ENCODE peak calls at places on chromosomes 3 and 15, in seven cellular contexts. One of them, this sample, is unnamed.

GRCh38 chr15:98948456-98948855 is 59.1 kb downstream of the PGPEP1L start:
- DNase-seq in tibial artery: no peak
- DNase-seq in GM13976: no peak
- DNase-seq in dorsolateral prefrontal cortex: no peak
- DNase-seq in neural progenitor cell: no peak
- DNase-seq in breast epithelium: no peak
- DNase-seq in upper lobe of right lung: no peak
- DNase-seq in this sample: no peak

GRCh38 chr15:48718646-48719045 is 73.1 kb upstream of the FBN1 start:
- DNase-seq in tibial artery: peak
- DNase-seq in GM13976: no peak
- DNase-seq in dorsolateral prefrontal cortex: no peak
- DNase-seq in neural progenitor cell: no peak
- DNase-seq in breast epithelium: no peak
- DNase-seq in upper lobe of right lung: no peak
- DNase-seq in this sample: no peak

GRCh38 chr15:66071621-66072295 is 181.8 kb downstream of the MEGF11 start:
- DNase-seq in tibial artery: no peak
- DNase-seq in GM13976: no peak
- DNase-seq in dorsolateral prefrontal cortex: no peak
- DNase-seq in neural progenitor cell: no peak
- DNase-seq in breast epithelium: no peak
- DNase-seq in upper lobe of right lung: no peak
- DNase-seq in this sample: no peak

GRCh38 chr3:124032351-124032880 is 40.5 kb upstream of the ROPN1 start:
- DNase-seq in tibial artery: peak
- DNase-seq in GM13976: no peak
- DNase-seq in dorsolateral prefrontal cortex: peak
- DNase-seq in neural progenitor cell: peak
- DNase-seq in breast epithelium: no peak
- DNase-seq in upper lobe of right lung: no peak
- DNase-seq in this sample: no peak

GRCh38 chr3:58063424-58063823 is 55.2 kb downstream of the FLNB start:
- DNase-seq in tibial artery: peak
- DNase-seq in GM13976: no peak
- DNase-seq in dorsolateral prefrontal cortex: no peak
- DNase-seq in neural progenitor cell: no peak
- DNase-seq in breast epithelium: no peak
- DNase-seq in upper lobe of right lung: no peak
- DNase-seq in this sample: peak

GRCh38 chr15:94258246-94258645 is 26.9 kb downstream of the MCTP2 start:
- DNase-seq in tibial artery: no peak
- DNase-seq in GM13976: no peak
- DNase-seq in dorsolateral prefrontal cortex: no peak
- DNase-seq in neural progenitor cell: no peak
- DNase-seq in breast epithelium: no peak
- DNase-seq in upper lobe of right lung: no peak
- DNase-seq in this sample: no peak

GRCh38 chr15:65408370-65409283 is 14.1 kb downstream of the IGDCC4 start:
- DNase-seq in tibial artery: no peak
- DNase-seq in GM13976: no peak
- DNase-seq in dorsolateral prefrontal cortex: no peak
- DNase-seq in neural progenitor cell: no peak
- DNase-seq in breast epithelium: no peak
- DNase-seq in upper lobe of right lung: no peak
- DNase-seq in this sample: no peak

GRCh38 chr3:41900265-41900664 is 61.6 kb downstream of the ULK4 start:
- DNase-seq in tibial artery: no peak
- DNase-seq in GM13976: no peak
- DNase-seq in dorsolateral prefrontal cortex: no peak
- DNase-seq in neural progenitor cell: peak
- DNase-seq in breast epithelium: no peak
- DNase-seq in upper lobe of right lung: no peak
- DNase-seq in this sample: no peak

GRCh38 chr3:37218206-37218605 is 43.8 kb upstream of the LRRFIP2 start:
- DNase-seq in tibial artery: no peak
- DNase-seq in GM13976: no peak
- DNase-seq in dorsolateral prefrontal cortex: no peak
- DNase-seq in neural progenitor cell: no peak
- DNase-seq in breast epithelium: no peak
- DNase-seq in upper lobe of right lung: no peak
- DNase-seq in this sample: no peak

GRCh38 chr3:72492240-72492639 is 356.0 kb downstream of the SHQ1 start:
- DNase-seq in tibial artery: peak
- DNase-seq in GM13976: no peak
- DNase-seq in dorsolateral prefrontal cortex: peak
- DNase-seq in neural progenitor cell: peak
- DNase-seq in breast epithelium: peak
- DNase-seq in upper lobe of right lung: no peak
- DNase-seq in this sample: no peak

GRCh38 chr3:138062626-138063025 is 52.7 kb downstream of the CLDN18 start:
- DNase-seq in tibial artery: no peak
- DNase-seq in GM13976: no peak
- DNase-seq in dorsolateral prefrontal cortex: no peak
- DNase-seq in neural progenitor cell: no peak
- DNase-seq in breast epithelium: no peak
- DNase-seq in upper lobe of right lung: no peak
- DNase-seq in this sample: no peak

GRCh38 chr3:190862209-190863118 is at the start of gene GMNC:
- DNase-seq in tibial artery: peak
- DNase-seq in GM13976: peak
- DNase-seq in dorsolateral prefrontal cortex: peak
- DNase-seq in neural progenitor cell: peak
- DNase-seq in breast epithelium: peak
- DNase-seq in upper lobe of right lung: peak
- DNase-seq in this sample: peak

GRCh38 chr3:195556390-195556789 is 13.3 kb upstream of the PPP1R2 start:
- DNase-seq in tibial artery: no peak
- DNase-seq in GM13976: no peak
- DNase-seq in dorsolateral prefrontal cortex: peak
- DNase-seq in neural progenitor cell: peak
- DNase-seq in breast epithelium: no peak
- DNase-seq in upper lobe of right lung: no peak
- DNase-seq in this sample: no peak

GRCh38 chr3:132781922-132782321 is 59.7 kb upstream of the NPHP3 start:
- DNase-seq in tibial artery: no peak
- DNase-seq in GM13976: no peak
- DNase-seq in dorsolateral prefrontal cortex: no peak
- DNase-seq in neural progenitor cell: no peak
- DNase-seq in breast epithelium: no peak
- DNase-seq in upper lobe of right lung: no peak
- DNase-seq in this sample: no peak

GRCh38 chr3:177468816-177469590 is 271.7 kb upstream of the TBL1XR1 start:
- DNase-seq in tibial artery: no peak
- DNase-seq in GM13976: no peak
- DNase-seq in dorsolateral prefrontal cortex: no peak
- DNase-seq in neural progenitor cell: no peak
- DNase-seq in breast epithelium: no peak
- DNase-seq in upper lobe of right lung: no peak
- DNase-seq in this sample: no peak

GRCh38 chr3:5071061-5071460 is 51.0 kb upstream of the ARL8B start:
- DNase-seq in tibial artery: no peak
- DNase-seq in GM13976: no peak
- DNase-seq in dorsolateral prefrontal cortex: peak
- DNase-seq in neural progenitor cell: no peak
- DNase-seq in breast epithelium: no peak
- DNase-seq in upper lobe of right lung: no peak
- DNase-seq in this sample: no peak

GRCh38 chr15:86165263-86166204 is 85.9 kb downstream of the AGBL1 start:
- DNase-seq in tibial artery: no peak
- DNase-seq in GM13976: no peak
- DNase-seq in dorsolateral prefrontal cortex: no peak
- DNase-seq in neural progenitor cell: no peak
- DNase-seq in breast epithelium: no peak
- DNase-seq in upper lobe of right lung: no peak
- DNase-seq in this sample: no peak

GRCh38 chr15:71337197-71337845 is 222.1 kb downstream of the THSD4 start:
- DNase-seq in tibial artery: no peak
- DNase-seq in GM13976: no peak
- DNase-seq in dorsolateral prefrontal cortex: no peak
- DNase-seq in neural progenitor cell: no peak
- DNase-seq in breast epithelium: no peak
- DNase-seq in upper lobe of right lung: no peak
- DNase-seq in this sample: no peak

GRCh38 chr3:183306798-183307671 is 54.0 kb downstream of the B3GNT5 start:
- DNase-seq in tibial artery: peak
- DNase-seq in GM13976: peak
- DNase-seq in dorsolateral prefrontal cortex: peak
- DNase-seq in neural progenitor cell: no peak
- DNase-seq in breast epithelium: peak
- DNase-seq in upper lobe of right lung: peak
- DNase-seq in this sample: no peak

GRCh38 chr3:134332344-134332743 is 41.9 kb downstream of the AMOTL2 start:
- DNase-seq in tibial artery: peak
- DNase-seq in GM13976: no peak
- DNase-seq in dorsolateral prefrontal cortex: no peak
- DNase-seq in neural progenitor cell: no peak
- DNase-seq in breast epithelium: no peak
- DNase-seq in upper lobe of right lung: no peak
- DNase-seq in this sample: peak

GRCh38 chr3:125585595-125586223 is 9.6 kb downstream of the OSBPL11 start:
- DNase-seq in tibial artery: peak
- DNase-seq in GM13976: peak
- DNase-seq in dorsolateral prefrontal cortex: peak
- DNase-seq in neural progenitor cell: peak
- DNase-seq in breast epithelium: no peak
- DNase-seq in upper lobe of right lung: no peak
- DNase-seq in this sample: no peak

GRCh38 chr15:64010719-64011118 is 35.6 kb downstream of the DAPK2 start:
- DNase-seq in tibial artery: peak
- DNase-seq in GM13976: peak
- DNase-seq in dorsolateral prefrontal cortex: no peak
- DNase-seq in neural progenitor cell: no peak
- DNase-seq in breast epithelium: no peak
- DNase-seq in upper lobe of right lung: no peak
- DNase-seq in this sample: no peak

GRCh38 chr3:87173071-87173470 is 54.0 kb upstream of the CHMP2B start:
- DNase-seq in tibial artery: no peak
- DNase-seq in GM13976: no peak
- DNase-seq in dorsolateral prefrontal cortex: no peak
- DNase-seq in neural progenitor cell: no peak
- DNase-seq in breast epithelium: no peak
- DNase-seq in upper lobe of right lung: no peak
- DNase-seq in this sample: no peak

GRCh38 chr15:88699861-88700260 is 61.0 kb downstream of the ISG20 start:
- DNase-seq in tibial artery: no peak
- DNase-seq in GM13976: no peak
- DNase-seq in dorsolateral prefrontal cortex: no peak
- DNase-seq in neural progenitor cell: no peak
- DNase-seq in breast epithelium: no peak
- DNase-seq in upper lobe of right lung: no peak
- DNase-seq in this sample: no peak

GRCh38 chr15:88702983-88703382 is 64.2 kb downstream of the ISG20 start:
- DNase-seq in tibial artery: no peak
- DNase-seq in GM13976: no peak
- DNase-seq in dorsolateral prefrontal cortex: no peak
- DNase-seq in neural progenitor cell: no peak
- DNase-seq in breast epithelium: no peak
- DNase-seq in upper lobe of right lung: no peak
- DNase-seq in this sample: no peak

GRCh38 chr15:88700716-88701115 is 61.9 kb downstream of the ISG20 start:
- DNase-seq in tibial artery: no peak
- DNase-seq in GM13976: no peak
- DNase-seq in dorsolateral prefrontal cortex: no peak
- DNase-seq in neural progenitor cell: no peak
- DNase-seq in breast epithelium: no peak
- DNase-seq in upper lobe of right lung: no peak
- DNase-seq in this sample: no peak

GRCh38 chr15:88703533-88703932 is 64.7 kb downstream of the ISG20 start:
- DNase-seq in tibial artery: no peak
- DNase-seq in GM13976: no peak
- DNase-seq in dorsolateral prefrontal cortex: no peak
- DNase-seq in neural progenitor cell: no peak
- DNase-seq in breast epithelium: no peak
- DNase-seq in upper lobe of right lung: no peak
- DNase-seq in this sample: no peak

GRCh38 chr15:88701561-88702095 is 62.8 kb downstream of the ISG20 start:
- DNase-seq in tibial artery: no peak
- DNase-seq in GM13976: peak
- DNase-seq in dorsolateral prefrontal cortex: no peak
- DNase-seq in neural progenitor cell: peak
- DNase-seq in breast epithelium: no peak
- DNase-seq in upper lobe of right lung: no peak
- DNase-seq in this sample: no peak
- TF ChIP-seq CTCF in tibial artery: no peak
- TF ChIP-seq CTCF in GM13976: peak
- TF ChIP-seq CTCF in dorsolateral prefrontal cortex: no peak
- TF ChIP-seq CTCF in neural progenitor cell: peak
- TF ChIP-seq CTCF in breast epithelium: no peak
- TF ChIP-seq CTCF in upper lobe of right lung: peak
- TF ChIP-seq CTCF in this sample: no peak

GRCh38 chr3:109224333-109224732 is 87.8 kb downstream of the C3orf85 start:
- DNase-seq in tibial artery: no peak
- DNase-seq in GM13976: no peak
- DNase-seq in dorsolateral prefrontal cortex: no peak
- DNase-seq in neural progenitor cell: peak
- DNase-seq in breast epithelium: no peak
- DNase-seq in upper lobe of right lung: no peak
- DNase-seq in this sample: no peak
- TF ChIP-seq CTCF in tibial artery: no peak
- TF ChIP-seq CTCF in GM13976: peak
- TF ChIP-seq CTCF in dorsolateral prefrontal cortex: no peak
- TF ChIP-seq CTCF in neural progenitor cell: peak
- TF ChIP-seq CTCF in breast epithelium: no peak
- TF ChIP-seq CTCF in upper lobe of right lung: peak
- TF ChIP-seq CTCF in this sample: no peak

GRCh38 chr15:79593119-79593869 is 161.2 kb downstream of the MINAR1 start:
- DNase-seq in tibial artery: no peak
- DNase-seq in GM13976: no peak
- DNase-seq in dorsolateral prefrontal cortex: no peak
- DNase-seq in neural progenitor cell: peak
- DNase-seq in breast epithelium: no peak
- DNase-seq in upper lobe of right lung: no peak
- DNase-seq in this sample: no peak
- TF ChIP-seq CTCF in tibial artery: no peak
- TF ChIP-seq CTCF in GM13976: no peak
- TF ChIP-seq CTCF in dorsolateral prefrontal cortex: no peak
- TF ChIP-seq CTCF in neural progenitor cell: peak
- TF ChIP-seq CTCF in breast epithelium: no peak
- TF ChIP-seq CTCF in upper lobe of right lung: no peak
- TF ChIP-seq CTCF in this sample: no peak

DNA sequence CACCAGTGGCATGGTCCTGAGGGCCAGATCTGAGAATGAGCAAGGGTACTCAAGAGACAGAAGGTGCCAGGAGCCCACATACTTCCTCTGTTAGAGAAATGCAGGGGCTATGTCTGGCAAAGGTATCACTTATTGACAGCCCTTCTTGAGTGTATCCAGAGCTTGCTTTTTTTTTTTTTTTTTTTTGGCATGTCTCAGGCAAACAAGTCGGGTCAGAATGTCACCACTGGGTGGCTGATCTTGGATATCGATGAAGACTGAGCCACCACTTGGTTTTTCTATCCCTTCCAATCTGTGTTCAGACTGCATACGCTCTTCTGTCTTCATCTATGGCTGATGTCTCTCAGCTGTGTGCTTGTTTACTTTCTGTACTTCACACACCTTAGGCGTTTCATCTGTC is 363.4 kb upstream of the C2CD4B start:
- DNase-seq in tibial artery: no peak
- DNase-seq in GM13976: no peak
- DNase-seq in dorsolateral prefrontal cortex: no peak
- DNase-seq in neural progenitor cell: no peak
- DNase-seq in breast epithelium: no peak
- DNase-seq in upper lobe of right lung: no peak
- DNase-seq in this sample: no peak
- TF ChIP-seq CTCF in tibial artery: no peak
- TF ChIP-seq CTCF in GM13976: no peak
- TF ChIP-seq CTCF in dorsolateral prefrontal cortex: no peak
- TF ChIP-seq CTCF in neural progenitor cell: no peak
- TF ChIP-seq CTCF in breast epithelium: no peak
- TF ChIP-seq CTCF in upper lobe of right lung: no peak
- TF ChIP-seq CTCF in this sample: no peak

This sample was measured in omental fat pad.